ENCODE peak calls at places on chromosomes 5 and 9, in seven cellular contexts. One of them, this sample, is unnamed.

GRCh38 chr9:12595400-12595799 is 97.8 kb upstream of the TYRP1 start:
- DNase-seq in heart right ventricle: no peak
- DNase-seq in mucosa of descending colon: no peak
- DNase-seq in CD4-positive, alpha-beta memory T cell: no peak
- DNase-seq in gastrocnemius medialis: no peak
- DNase-seq in GM23248: no peak
- DNase-seq in BJ: no peak
- DNase-seq in this sample: no peak

GRCh38 chr5:13745508-13745907 is 199.0 kb downstream of the DNAH5 start:
- DNase-seq in GM23248: peak; percentile 69
- DNase-seq in BJ: no peak
- DNase-seq in gastrocnemius medialis: no peak
- DNase-seq in CD4-positive, alpha-beta memory T cell: no peak
- DNase-seq in heart right ventricle: no peak
- DNase-seq in mucosa of descending colon: no peak
- DNase-seq in this sample: no peak

GRCh38 chr9:14935917-14936316 is 25.7 kb upstream of the FREM1 start:
- DNase-seq in heart right ventricle: no peak
- DNase-seq in GM23248: no peak
- DNase-seq in CD4-positive, alpha-beta memory T cell: no peak
- DNase-seq in gastrocnemius medialis: no peak
- DNase-seq in BJ: no peak
- DNase-seq in mucosa of descending colon: no peak
- DNase-seq in this sample: no peak

GRCh38 chr5:65172486-65173129 is 309.1 kb downstream of the ADAMTS6 start:
- DNase-seq in BJ: no peak
- DNase-seq in mucosa of descending colon: no peak
- DNase-seq in heart right ventricle: no peak
- DNase-seq in GM23248: peak; percentile 93
- DNase-seq in gastrocnemius medialis: no peak
- DNase-seq in CD4-positive, alpha-beta memory T cell: no peak
- DNase-seq in this sample: no peak

GRCh38 chr9:122538757-122539156 is 11.7 kb upstream of the OR1N1 start:
- DNase-seq in mucosa of descending colon: no peak
- DNase-seq in heart right ventricle: no peak
- DNase-seq in GM23248: no peak
- DNase-seq in BJ: no peak
- DNase-seq in CD4-positive, alpha-beta memory T cell: no peak
- DNase-seq in gastrocnemius medialis: no peak
- DNase-seq in this sample: no peak

GRCh38 chr9:4548796-4549725 is 58.8 kb downstream of the SLC1A1 start:
- DNase-seq in CD4-positive, alpha-beta memory T cell: no peak
- DNase-seq in mucosa of descending colon: no peak
- DNase-seq in heart right ventricle: peak; percentile 12
- DNase-seq in gastrocnemius medialis: no peak
- DNase-seq in BJ: no peak
- DNase-seq in GM23248: peak; percentile 39
- DNase-seq in this sample: no peak

GRCh38 chr9:130539473-130540223 is 39.7 kb upstream of the FUBP3 start:
- DNase-seq in mucosa of descending colon: no peak
- DNase-seq in gastrocnemius medialis: no peak
- DNase-seq in CD4-positive, alpha-beta memory T cell: no peak
- DNase-seq in BJ: no peak
- DNase-seq in heart right ventricle: no peak
- DNase-seq in GM23248: peak; percentile 76
- DNase-seq in this sample: no peak

GRCh38 chr9:35790385-35791291 is 753 bp upstream of the NPR2 start:
- DNase-seq in CD4-positive, alpha-beta memory T cell: peak; percentile 58
- DNase-seq in mucosa of descending colon: no peak
- DNase-seq in heart right ventricle: peak; percentile 83
- DNase-seq in BJ: peak; percentile 18
- DNase-seq in gastrocnemius medialis: peak; percentile 63
- DNase-seq in GM23248: peak; percentile 91
- DNase-seq in this sample: peak; percentile 45

GRCh38 chr9:126165755-126166154 is 160.9 kb upstream of the MVB12B start:
- DNase-seq in gastrocnemius medialis: no peak
- DNase-seq in GM23248: no peak
- DNase-seq in BJ: no peak
- DNase-seq in CD4-positive, alpha-beta memory T cell: no peak
- DNase-seq in heart right ventricle: no peak
- DNase-seq in mucosa of descending colon: no peak
- DNase-seq in this sample: no peak

GRCh38 chr5:144162686-144163085 is 7.8 kb downstream of the YIPF5 start:
- DNase-seq in BJ: no peak
- DNase-seq in mucosa of descending colon: no peak
- DNase-seq in gastrocnemius medialis: no peak
- DNase-seq in heart right ventricle: no peak
- DNase-seq in CD4-positive, alpha-beta memory T cell: no peak
- DNase-seq in GM23248: peak; percentile 37
- DNase-seq in this sample: no peak
- H3K36me3 ChIP-seq in BJ: peaks cover 12% of the 10 kb centered on the region
- H3K36me3 ChIP-seq in mucosa of descending colon: no peaks in the 10 kb centered on the region
- H3K36me3 ChIP-seq in gastrocnemius medialis: peaks cover 64% of the 10 kb centered on the region
- H3K36me3 ChIP-seq in heart right ventricle: peaks cover 6% of the 10 kb centered on the region
- H3K36me3 ChIP-seq in CD4-positive, alpha-beta memory T cell: peaks cover 51% of the 10 kb centered on the region
- H3K36me3 ChIP-seq in GM23248: peaks cover 89% of the 10 kb centered on the region
- H3K36me3 ChIP-seq in this sample: peaks cover 29% of the 10 kb centered on the region

GRCh38 chr5:134568339-134568700 is 42.9 kb downstream of the JADE2 start:
- DNase-seq in gastrocnemius medialis: no peak
- DNase-seq in mucosa of descending colon: no peak
- DNase-seq in GM23248: no peak
- DNase-seq in heart right ventricle: no peak
- DNase-seq in BJ: no peak
- DNase-seq in CD4-positive, alpha-beta memory T cell: peak; percentile 1
- DNase-seq in this sample: no peak

GRCh38 chr5:134566181-134566740 is 40.8 kb downstream of the JADE2 start:
- DNase-seq in CD4-positive, alpha-beta memory T cell: peak; percentile 17
- DNase-seq in BJ: no peak
- DNase-seq in mucosa of descending colon: no peak
- DNase-seq in heart right ventricle: no peak
- DNase-seq in gastrocnemius medialis: no peak
- DNase-seq in GM23248: no peak
- DNase-seq in this sample: no peak

GRCh38 chr5:134566741-134567221 is 41.3 kb downstream of the JADE2 start:
- DNase-seq in heart right ventricle: no peak
- DNase-seq in BJ: no peak
- DNase-seq in gastrocnemius medialis: no peak
- DNase-seq in mucosa of descending colon: no peak
- DNase-seq in CD4-positive, alpha-beta memory T cell: no peak
- DNase-seq in GM23248: no peak
- DNase-seq in this sample: no peak

GRCh38 chr5:134568761-134569725 is 43.6 kb downstream of the JADE2 start:
- DNase-seq in heart right ventricle: peak; percentile 85
- DNase-seq in gastrocnemius medialis: no peak
- DNase-seq in CD4-positive, alpha-beta memory T cell: no peak
- DNase-seq in mucosa of descending colon: peak; percentile 80
- DNase-seq in BJ: no peak
- DNase-seq in GM23248: peak; percentile 60
- DNase-seq in this sample: peak; percentile 95

GRCh38 chr5:134567651-134568338 is 42.3 kb downstream of the JADE2 start:
- DNase-seq in GM23248: peak; percentile 84
- DNase-seq in gastrocnemius medialis: peak; percentile 45
- DNase-seq in heart right ventricle: no peak
- DNase-seq in mucosa of descending colon: no peak
- DNase-seq in CD4-positive, alpha-beta memory T cell: no peak
- DNase-seq in BJ: no peak
- DNase-seq in this sample: peak; percentile 46
- H3K36me3 ChIP-seq in GM23248: peaks cover 10% of the 10 kb centered on the region
- H3K36me3 ChIP-seq in gastrocnemius medialis: peaks cover 51% of the 10 kb centered on the region
- H3K36me3 ChIP-seq in heart right ventricle: peaks cover 9% of the 10 kb centered on the region
- H3K36me3 ChIP-seq in mucosa of descending colon: peaks cover 6% of the 10 kb centered on the region
- H3K36me3 ChIP-seq in CD4-positive, alpha-beta memory T cell: peaks cover 93% of the 10 kb centered on the region
- H3K36me3 ChIP-seq in BJ: peaks cover 28% of the 10 kb centered on the region
- H3K36me3 ChIP-seq in this sample: peaks cover 40% of the 10 kb centered on the region

DNA sequence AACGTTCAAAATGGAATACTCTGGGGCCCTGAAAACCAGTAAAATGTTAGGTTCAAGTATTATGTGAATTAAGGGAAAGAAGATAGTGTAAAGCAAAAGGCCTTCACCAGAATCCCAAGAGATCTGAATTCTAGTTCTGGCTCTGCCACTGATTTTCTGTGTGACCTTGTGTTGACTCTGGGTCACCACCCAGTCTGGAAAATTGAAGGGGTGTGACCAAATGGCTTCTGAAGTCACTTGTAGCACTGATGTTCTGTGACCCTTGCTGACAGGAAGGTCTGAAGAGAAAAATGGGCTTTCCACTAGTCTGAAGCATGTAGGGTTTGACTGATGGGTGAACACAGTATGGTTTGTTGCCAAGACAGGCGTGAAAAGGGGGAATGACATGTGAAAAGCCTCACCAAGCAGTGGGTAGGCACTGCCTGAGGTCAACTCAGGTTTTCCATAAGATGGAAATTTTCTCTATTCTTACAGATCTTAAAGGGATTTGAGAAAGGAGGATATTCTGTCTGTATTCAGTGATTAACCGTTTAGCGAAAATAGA is 33.1 kb downstream of the ANP32B start:
- DNase-seq in heart right ventricle: no peak
- DNase-seq in gastrocnemius medialis: no peak
- DNase-seq in BJ: no peak
- DNase-seq in mucosa of descending colon: no peak
- DNase-seq in GM23248: no peak
- DNase-seq in CD4-positive, alpha-beta memory T cell: no peak
- DNase-seq in this sample: no peak
- H3K36me3 ChIP-seq in heart right ventricle: no peaks in the 10 kb centered on the region
- H3K36me3 ChIP-seq in gastrocnemius medialis: peaks cover 53% of the 10 kb centered on the region
- H3K36me3 ChIP-seq in BJ: peaks cover 16% of the 10 kb centered on the region
- H3K36me3 ChIP-seq in mucosa of descending colon: no peaks in the 10 kb centered on the region
- H3K36me3 ChIP-seq in GM23248: peaks cover 68% of the 10 kb centered on the region
- H3K36me3 ChIP-seq in CD4-positive, alpha-beta memory T cell: peaks cover 65% of the 10 kb centered on the region
- H3K36me3 ChIP-seq in this sample: peaks cover 48% of the 10 kb centered on the region

GRCh38 chr9:128105538-128106175 is 21.9 kb downstream of the PTGES2 start:
- DNase-seq in mucosa of descending colon: peak; percentile 51
- DNase-seq in BJ: no peak
- DNase-seq in GM23248: no peak
- DNase-seq in gastrocnemius medialis: no peak
- DNase-seq in heart right ventricle: no peak
- DNase-seq in CD4-positive, alpha-beta memory T cell: no peak
- DNase-seq in this sample: peak; percentile 50
- H3K36me3 ChIP-seq in mucosa of descending colon: peaks cover 20% of the 10 kb centered on the region
- H3K36me3 ChIP-seq in BJ: peaks cover 57% of the 10 kb centered on the region
- H3K36me3 ChIP-seq in GM23248: peaks cover 17% of the 10 kb centered on the region
- H3K36me3 ChIP-seq in gastrocnemius medialis: peaks cover 40% of the 10 kb centered on the region
- H3K36me3 ChIP-seq in heart right ventricle: peaks cover 7% of the 10 kb centered on the region
- H3K36me3 ChIP-seq in CD4-positive, alpha-beta memory T cell: peaks cover 67% of the 10 kb centered on the region
- H3K36me3 ChIP-seq in this sample: peaks cover 14% of the 10 kb centered on the region

GRCh38 chr5:142316051-142316450 is 8.8 kb downstream of the SPRY4 start:
- DNase-seq in heart right ventricle: peak; percentile 55
- DNase-seq in GM23248: peak; percentile 62
- DNase-seq in CD4-positive, alpha-beta memory T cell: no peak
- DNase-seq in mucosa of descending colon: no peak
- DNase-seq in gastrocnemius medialis: no peak
- DNase-seq in BJ: no peak
- DNase-seq in this sample: no peak
- H3K36me3 ChIP-seq in heart right ventricle: no peaks in the 10 kb centered on the region
- H3K36me3 ChIP-seq in GM23248: peaks cover 15% of the 10 kb centered on the region
- H3K36me3 ChIP-seq in CD4-positive, alpha-beta memory T cell: no peaks in the 10 kb centered on the region
- H3K36me3 ChIP-seq in mucosa of descending colon: no peaks in the 10 kb centered on the region
- H3K36me3 ChIP-seq in gastrocnemius medialis: no peaks in the 10 kb centered on the region
- H3K36me3 ChIP-seq in BJ: peaks cover 20% of the 10 kb centered on the region
- H3K36me3 ChIP-seq in this sample: no peaks in the 10 kb centered on the region

GRCh38 chr9:33125441-33125840 is 41.7 kb downstream of the B4GALT1 start:
- DNase-seq in GM23248: no peak
- DNase-seq in mucosa of descending colon: no peak
- DNase-seq in CD4-positive, alpha-beta memory T cell: no peak
- DNase-seq in heart right ventricle: no peak
- DNase-seq in BJ: no peak
- DNase-seq in gastrocnemius medialis: no peak
- DNase-seq in this sample: no peak
- H3K36me3 ChIP-seq in GM23248: peaks cover 25% of the 10 kb centered on the region
- H3K36me3 ChIP-seq in mucosa of descending colon: no peaks in the 10 kb centered on the region
- H3K36me3 ChIP-seq in CD4-positive, alpha-beta memory T cell: peaks cover 35% of the 10 kb centered on the region
- H3K36me3 ChIP-seq in heart right ventricle: no peaks in the 10 kb centered on the region
- H3K36me3 ChIP-seq in BJ: peaks cover 23% of the 10 kb centered on the region
- H3K36me3 ChIP-seq in gastrocnemius medialis: peaks cover 26% of the 10 kb centered on the region
- H3K36me3 ChIP-seq in this sample: peaks cover 10% of the 10 kb centered on the region

GRCh38 chr5:173556142-173557028 is 60.1 kb downstream of the BOD1 start:
- DNase-seq in BJ: no peak
- DNase-seq in GM23248: no peak
- DNase-seq in gastrocnemius medialis: no peak
- DNase-seq in heart right ventricle: no peak
- DNase-seq in mucosa of descending colon: no peak
- DNase-seq in CD4-positive, alpha-beta memory T cell: no peak
- DNase-seq in this sample: no peak
- H3K36me3 ChIP-seq in BJ: no peaks in the 10 kb centered on the region
- H3K36me3 ChIP-seq in GM23248: no peaks in the 10 kb centered on the region
- H3K36me3 ChIP-seq in gastrocnemius medialis: no peaks in the 10 kb centered on the region
- H3K36me3 ChIP-seq in heart right ventricle: no peaks in the 10 kb centered on the region
- H3K36me3 ChIP-seq in mucosa of descending colon: no peaks in the 10 kb centered on the region
- H3K36me3 ChIP-seq in CD4-positive, alpha-beta memory T cell: no peaks in the 10 kb centered on the region
- H3K36me3 ChIP-seq in this sample: no peaks in the 10 kb centered on the region

GRCh38 chr5:96783326-96783725 is 24.4 kb downstream of the ERAP1 start:
- DNase-seq in BJ: no peak
- DNase-seq in mucosa of descending colon: no peak
- DNase-seq in CD4-positive, alpha-beta memory T cell: no peak
- DNase-seq in GM23248: no peak
- DNase-seq in gastrocnemius medialis: no peak
- DNase-seq in heart right ventricle: no peak
- DNase-seq in this sample: no peak
- H3K36me3 ChIP-seq in BJ: peaks cover 4% of the 10 kb centered on the region
- H3K36me3 ChIP-seq in mucosa of descending colon: peaks cover 6% of the 10 kb centered on the region
- H3K36me3 ChIP-seq in CD4-positive, alpha-beta memory T cell: peaks cover 69% of the 10 kb centered on the region
- H3K36me3 ChIP-seq in GM23248: peaks cover 22% of the 10 kb centered on the region
- H3K36me3 ChIP-seq in gastrocnemius medialis: peaks cover 69% of the 10 kb centered on the region
- H3K36me3 ChIP-seq in heart right ventricle: no peaks in the 10 kb centered on the region
- H3K36me3 ChIP-seq in this sample: peaks cover 49% of the 10 kb centered on the region

DNA sequence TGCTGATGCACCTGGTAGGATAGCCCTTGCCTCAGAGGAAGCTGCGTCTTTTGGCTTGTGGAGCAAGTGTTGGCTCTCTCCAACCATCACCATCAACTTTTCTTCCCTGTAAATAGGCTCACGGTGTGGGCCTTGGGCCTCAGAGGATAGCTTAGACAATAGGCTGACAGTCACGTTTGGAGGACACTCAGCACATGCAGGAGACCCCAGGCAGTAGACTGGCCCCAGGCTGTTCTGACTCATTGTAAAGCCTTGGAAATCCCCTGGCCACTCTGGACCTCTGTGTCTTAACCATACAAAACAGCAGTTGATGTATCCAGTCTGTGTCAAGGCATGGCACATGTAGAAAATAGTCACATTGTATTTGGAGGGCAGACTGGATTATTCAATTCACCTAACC is 18.6 kb downstream of the CD74 start:
- DNase-seq in BJ: no peak
- DNase-seq in GM23248: peak; percentile 9
- DNase-seq in CD4-positive, alpha-beta memory T cell: no peak
- DNase-seq in heart right ventricle: no peak
- DNase-seq in gastrocnemius medialis: no peak
- DNase-seq in mucosa of descending colon: no peak
- DNase-seq in this sample: no peak
- H3K36me3 ChIP-seq in BJ: peaks cover 30% of the 10 kb centered on the region
- H3K36me3 ChIP-seq in GM23248: peaks cover 6% of the 10 kb centered on the region
- H3K36me3 ChIP-seq in CD4-positive, alpha-beta memory T cell: peaks cover 77% of the 10 kb centered on the region
- H3K36me3 ChIP-seq in heart right ventricle: no peaks in the 10 kb centered on the region
- H3K36me3 ChIP-seq in gastrocnemius medialis: peaks cover 92% of the 10 kb centered on the region
- H3K36me3 ChIP-seq in mucosa of descending colon: no peaks in the 10 kb centered on the region
- H3K36me3 ChIP-seq in this sample: peaks cover 4% of the 10 kb centered on the region

GRCh38 chr9:18890372-18890771 is 142.6 kb downstream of the SAXO1 start:
- DNase-seq in gastrocnemius medialis: no peak
- DNase-seq in BJ: no peak
- DNase-seq in mucosa of descending colon: no peak
- DNase-seq in CD4-positive, alpha-beta memory T cell: no peak
- DNase-seq in heart right ventricle: no peak
- DNase-seq in GM23248: peak; percentile 24
- DNase-seq in this sample: no peak
- H3K36me3 ChIP-seq in gastrocnemius medialis: no peaks in the 10 kb centered on the region
- H3K36me3 ChIP-seq in BJ: no peaks in the 10 kb centered on the region
- H3K36me3 ChIP-seq in mucosa of descending colon: no peaks in the 10 kb centered on the region
- H3K36me3 ChIP-seq in CD4-positive, alpha-beta memory T cell: no peaks in the 10 kb centered on the region
- H3K36me3 ChIP-seq in heart right ventricle: no peaks in the 10 kb centered on the region
- H3K36me3 ChIP-seq in GM23248: peaks cover 80% of the 10 kb centered on the region
- H3K36me3 ChIP-seq in this sample: no peaks in the 10 kb centered on the region

This sample was measured in right lobe of liver.